ENCODE peak calls at places on chromosomes 11 and 22, in ten cellular contexts. L is lower leg skin, S is transverse colon, T is prostate gland, P is sigmoid colon, F is IMR-90, X is gastrocnemius medialis, Z is A549, W is esophagus squamous epithelium, Q is right lobe of liver. I is an unnamed sample.
A peak's percentile ranks its signal among the peaks of the same experiment; 100 is the strongest.

GRCh38 chr11:132186193-132186592 is 815.8 kb downstream of the NTM start:
- DNase-seq in X (no peak), Z (no peak), S (no peak), T (no peak), L (no peak), F (no peak), W (no peak), P (no peak), Q (no peak), I (no peak)

GRCh38 chr11:92811341-92811740 is 158.1 kb upstream of the MTNR1B start:
- DNase-seq in Q (no peak), W (no peak), F (no peak), S (no peak), X (no peak), T (no peak), P (no peak), Z (no peak), L (no peak), I (no peak)

GRCh38 chr11:57150454-57150917 is 31.3 kb upstream of the LRRC55 start:
- DNase-seq in Z (no peak), T (no peak), Q (no peak), F (peak; percentile 1), P (no peak), X (no peak), S (no peak), L (no peak), W (no peak), I (no peak)

GRCh38 chr11:92130432-92130831 is 94.2 kb upstream of the FAT3 start:
- DNase-seq in S (no peak), X (no peak), Q (no peak), F (peak; percentile 8), P (no peak), W (no peak), Z (peak; percentile 23), T (no peak), L (no peak), I (no peak)

GRCh38 chr22:17162731-17163130 is 3.7 kb upstream of the HDHD5 start:
- DNase-seq in L (no peak), W (no peak), X (no peak), F (no peak), T (no peak), Z (no peak), S (no peak), P (no peak), Q (no peak), I (no peak)

GRCh38 chr11:726278-726915 is 20.4 kb downstream of the EPS8L2 start:
- DNase-seq in Z (no peak), T (peak; percentile 75), P (peak; percentile 80), Q (peak; percentile 63), S (peak; percentile 77), F (peak; percentile 26), W (no peak), X (no peak), L (peak; percentile 92), I (no peak)

GRCh38 chr11:76277298-76278175 is 71.2 kb upstream of the WNT11 start:
- DNase-seq in Q (no peak), Z (no peak), S (no peak), W (no peak), F (no peak), P (no peak), L (peak; percentile 69), T (no peak), X (no peak), I (peak; percentile 24)

GRCh38 chr11:44096360-44097188 is 1.1 kb downstream of the EXT2 start:
- DNase-seq in W (no peak), S (no peak), P (no peak), Z (peak; percentile 4), X (no peak), L (no peak), F (peak; percentile 21), T (no peak), Q (no peak), I (no peak)

GRCh38 chr11:125924384-125925007 is 20.2 kb downstream of the DDX25 start:
- DNase-seq in W (no peak), X (no peak), F (no peak), Z (no peak), Q (no peak), S (no peak), P (no peak), L (no peak), T (no peak), I (no peak)

GRCh38 chr11:85843929-85844328 is 11.3 kb upstream of the CCDC83 start:
- DNase-seq in X (no peak), T (no peak), Z (no peak), L (no peak), S (no peak), Q (no peak), F (no peak), W (no peak), P (no peak), I (no peak)
- TF ChIP-seq CTCF in X (no peak), T (no peak), Z (no peak), L (no peak), S (no peak), Q (no peak), F (no peak), W (no peak), P (no peak), I (no peak)

DNA sequence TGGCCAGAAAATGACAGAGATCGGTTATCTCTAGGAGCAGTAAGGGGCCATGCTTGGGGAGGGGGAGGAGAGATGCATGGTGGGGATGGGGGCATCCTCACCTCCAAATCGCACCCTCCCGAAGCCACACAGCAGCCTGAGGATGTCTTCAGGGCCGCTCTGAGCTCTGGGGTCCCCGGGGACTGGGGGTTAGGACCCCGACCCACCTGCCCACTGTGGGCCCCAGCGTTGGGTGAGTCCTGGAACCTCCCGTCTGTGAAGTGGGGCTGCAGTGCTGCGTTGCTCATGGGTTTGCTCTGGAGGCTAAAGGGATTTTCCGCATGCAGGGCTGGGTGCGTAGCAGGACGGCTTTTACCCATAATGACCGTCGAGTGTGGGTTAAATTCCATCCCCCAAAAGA is 1046.3 kb downstream of the BRD1 start:
- DNase-seq in X (no peak), F (no peak), Q (no peak), T (no peak), W (no peak), S (no peak), P (peak; percentile 52), L (peak; percentile 40), Z (no peak), I (no peak)
- TF ChIP-seq POLR2A in X (no peak), F (no peak), Q (no peak), T (no peak), W (no peak), S (no peak), P (no peak), L (no peak), Z (no peak), I (no peak)

GRCh38 chr11:134781335-134781970 is 369.4 kb upstream of the B3GAT1 start:
- DNase-seq in S (no peak), Q (no peak), L (no peak), X (no peak), W (no peak), P (no peak), Z (no peak), F (no peak), T (no peak), I (no peak)

GRCh38 chr11:134784046-134784445 is 372.0 kb upstream of the B3GAT1 start:
- DNase-seq in X (no peak), P (no peak), Z (no peak), F (no peak), T (no peak), Q (no peak), S (no peak), L (no peak), W (no peak), I (no peak)

GRCh38 chr11:134779179-134779578 is 367.1 kb upstream of the B3GAT1 start:
- DNase-seq in Z (no peak), P (no peak), X (no peak), Q (peak; percentile 64), T (no peak), W (no peak), S (no peak), L (no peak), F (no peak), I (no peak)

GRCh38 chr11:134783219-134783618 is 371.2 kb upstream of the B3GAT1 start:
- DNase-seq in S (no peak), F (no peak), T (no peak), X (no peak), Q (no peak), Z (no peak), P (no peak), L (no peak), W (no peak), I (no peak)

GRCh38 chr11:134780486-134781155 is 368.6 kb upstream of the B3GAT1 start:
- DNase-seq in X (no peak), W (no peak), P (no peak), Q (no peak), T (no peak), L (no peak), Z (no peak), F (no peak), S (no peak), I (no peak)
- TF ChIP-seq CTCF in X (no peak), W (no peak), P (no peak), Q (no peak), T (no peak), L (no peak), Z (no peak), F (no peak), S (no peak), I (no peak)

GRCh38 chr22:29837780-29838598 is at the start of gene ASCC2:
- DNase-seq in Z (peak; percentile 97), Q (peak; percentile 100), W (peak; percentile 87), T (peak; percentile 99), X (peak; percentile 99), P (peak; percentile 99), F (peak; percentile 92), S (peak; percentile 100), L (peak; percentile 100), I (peak; percentile 98)
- TF ChIP-seq POLR2A in Z (peak; percentile 45), Q (peak; percentile 80), W (no peak), T (peak; percentile 79), X (peak; percentile 96), P (peak; percentile 53), F (peak; percentile 44), S (peak; percentile 82), L (peak; percentile 35), I (peak; percentile 61)

GRCh38 chr11:1829039-1829820 is 5.6 kb upstream of the SYT8 start:
- DNase-seq in F (peak; percentile 43), Q (no peak), T (peak; percentile 60), X (no peak), Z (no peak), W (no peak), S (no peak), P (no peak), L (peak; percentile 83), I (no peak)

GRCh38 chr11:1830119-1830499 is 4.7 kb upstream of the SYT8 start:
- DNase-seq in Z (no peak), Q (no peak), W (no peak), P (no peak), X (no peak), T (no peak), F (no peak), L (no peak), S (no peak), I (peak; percentile 36)

GRCh38 chr11:1831338-1832180 is 3.2 kb upstream of the SYT8 start:
- DNase-seq in F (no peak), S (no peak), X (no peak), W (no peak), Q (no peak), L (no peak), T (no peak), P (no peak), Z (no peak), I (no peak)

GRCh38 chr11:1832181-1832988 is 2.4 kb upstream of the SYT8 start:
- DNase-seq in P (no peak), T (no peak), Q (no peak), X (no peak), W (no peak), Z (peak; percentile 44), F (no peak), L (no peak), S (peak; percentile 67), I (peak; percentile 54)

GRCh38 chr11:1830500-1831223 is 4.1 kb upstream of the SYT8 start:
- DNase-seq in W (no peak), P (no peak), Z (no peak), T (peak; percentile 89), X (no peak), L (no peak), F (no peak), Q (peak; percentile 80), S (peak; percentile 88), I (no peak)
- TF ChIP-seq CTCF in W (no peak), P (no peak), Z (no peak), T (no peak), X (no peak), L (no peak), F (no peak), Q (no peak), S (no peak), I (no peak)

I was measured in NB4.